ENCODE peak calls at places on chromosomes 11 and 22, in five cellular contexts. One of them, this sample, is unnamed.
A peak's percentile ranks its signal among the peaks of the same experiment; 100 is the strongest.

GRCh38 chr11:112013501-112014164 is 11.6 kb upstream of the DLAT start:
- DNase-seq in HTR-8/SVneo: no peak
- DNase-seq in HFF-Myc: no peak
- DNase-seq in stimulated activated CD4-positive, alpha-beta T cell treated with anti-CD3 and anti-CD28 coated beads, Interleukin-15, amount 100 ng/mL, for 24 hours: no peak
- DNase-seq in T-helper 1 cell: no peak
- DNase-seq in this sample: no peak

GRCh38 chr11:63918576-63919171 is 1.7 kb upstream of the RCOR2 start:
- DNase-seq in stimulated activated CD4-positive, alpha-beta T cell treated with anti-CD3 and anti-CD28 coated beads, Interleukin-15, amount 100 ng/mL, for 24 hours: no peak
- DNase-seq in HFF-Myc: no peak
- DNase-seq in HTR-8/SVneo: no peak
- DNase-seq in T-helper 1 cell: no peak
- DNase-seq in this sample: no peak

GRCh38 chr11:581342-581741 is 5.1 kb downstream of the PHRF1 start:
- DNase-seq in HTR-8/SVneo: no peak
- DNase-seq in stimulated activated CD4-positive, alpha-beta T cell treated with anti-CD3 and anti-CD28 coated beads, Interleukin-15, amount 100 ng/mL, for 24 hours: no peak
- DNase-seq in HFF-Myc: no peak
- DNase-seq in T-helper 1 cell: no peak
- DNase-seq in this sample: no peak

GRCh38 chr11:13030857-13031256 is 21.7 kb downstream of the RASSF10 start:
- DNase-seq in HFF-Myc: no peak
- DNase-seq in stimulated activated CD4-positive, alpha-beta T cell treated with anti-CD3 and anti-CD28 coated beads, Interleukin-15, amount 100 ng/mL, for 24 hours: no peak
- DNase-seq in HTR-8/SVneo: no peak
- DNase-seq in T-helper 1 cell: no peak
- DNase-seq in this sample: no peak

GRCh38 chr11:101915811-101916291 is 471 bp downstream of the ANGPTL5 start:
- DNase-seq in HFF-Myc: no peak
- DNase-seq in HTR-8/SVneo: peak; percentile 30
- DNase-seq in stimulated activated CD4-positive, alpha-beta T cell treated with anti-CD3 and anti-CD28 coated beads, Interleukin-15, amount 100 ng/mL, for 24 hours: no peak
- DNase-seq in T-helper 1 cell: no peak
- DNase-seq in this sample: peak; percentile 41

GRCh38 chr11:32094931-32095330 is 4.1 kb downstream of the RCN1 start:
- DNase-seq in HTR-8/SVneo: no peak
- DNase-seq in stimulated activated CD4-positive, alpha-beta T cell treated with anti-CD3 and anti-CD28 coated beads, Interleukin-15, amount 100 ng/mL, for 24 hours: no peak
- DNase-seq in T-helper 1 cell: no peak
- DNase-seq in HFF-Myc: no peak
- DNase-seq in this sample: no peak

GRCh38 chr11:60790726-60791125 is 5.6 kb downstream of the MS4A10 start:
- DNase-seq in HTR-8/SVneo: no peak
- DNase-seq in HFF-Myc: no peak
- DNase-seq in T-helper 1 cell: no peak
- DNase-seq in stimulated activated CD4-positive, alpha-beta T cell treated with anti-CD3 and anti-CD28 coated beads, Interleukin-15, amount 100 ng/mL, for 24 hours: no peak
- DNase-seq in this sample: no peak

GRCh38 chr11:33899383-33900037 is 7.6 kb upstream of the LMO2 start:
- DNase-seq in HTR-8/SVneo: peak; percentile 71
- DNase-seq in T-helper 1 cell: no peak
- DNase-seq in stimulated activated CD4-positive, alpha-beta T cell treated with anti-CD3 and anti-CD28 coated beads, Interleukin-15, amount 100 ng/mL, for 24 hours: no peak
- DNase-seq in HFF-Myc: peak; percentile 77
- DNase-seq in this sample: peak; percentile 61

GRCh38 chr11:1559103-1559951 is 12.7 kb downstream of the DUSP8 start:
- DNase-seq in stimulated activated CD4-positive, alpha-beta T cell treated with anti-CD3 and anti-CD28 coated beads, Interleukin-15, amount 100 ng/mL, for 24 hours: peak; percentile 30
- DNase-seq in T-helper 1 cell: no peak
- DNase-seq in HTR-8/SVneo: peak; percentile 85
- DNase-seq in HFF-Myc: no peak
- DNase-seq in this sample: peak; percentile 74

GRCh38 chr11:17277024-17277584 is 565 bp downstream of the NUCB2 start:
- DNase-seq in T-helper 1 cell: no peak
- DNase-seq in stimulated activated CD4-positive, alpha-beta T cell treated with anti-CD3 and anti-CD28 coated beads, Interleukin-15, amount 100 ng/mL, for 24 hours: peak; percentile 53
- DNase-seq in HFF-Myc: no peak
- DNase-seq in HTR-8/SVneo: peak; percentile 32
- DNase-seq in this sample: no peak

GRCh38 chr11:107482234-107482633 is 24.6 kb upstream of the CWF19L2 start:
- DNase-seq in stimulated activated CD4-positive, alpha-beta T cell treated with anti-CD3 and anti-CD28 coated beads, Interleukin-15, amount 100 ng/mL, for 24 hours: no peak
- DNase-seq in HFF-Myc: no peak
- DNase-seq in T-helper 1 cell: no peak
- DNase-seq in HTR-8/SVneo: no peak
- DNase-seq in this sample: no peak

GRCh38 chr11:75283391-75283931 is 42.9 kb downstream of the TPBGL start:
- DNase-seq in HTR-8/SVneo: no peak
- DNase-seq in stimulated activated CD4-positive, alpha-beta T cell treated with anti-CD3 and anti-CD28 coated beads, Interleukin-15, amount 100 ng/mL, for 24 hours: no peak
- DNase-seq in T-helper 1 cell: no peak
- DNase-seq in HFF-Myc: no peak
- DNase-seq in this sample: no peak

GRCh38 chr22:19884161-19884953 is 29.7 kb upstream of the GNB1L start:
- DNase-seq in HFF-Myc: no peak
- DNase-seq in HTR-8/SVneo: no peak
- DNase-seq in T-helper 1 cell: no peak
- DNase-seq in stimulated activated CD4-positive, alpha-beta T cell treated with anti-CD3 and anti-CD28 coated beads, Interleukin-15, amount 100 ng/mL, for 24 hours: no peak
- DNase-seq in this sample: no peak

GRCh38 chr11:73854680-73855079 is 22.0 kb downstream of the COA4 start:
- DNase-seq in HFF-Myc: no peak
- DNase-seq in stimulated activated CD4-positive, alpha-beta T cell treated with anti-CD3 and anti-CD28 coated beads, Interleukin-15, amount 100 ng/mL, for 24 hours: no peak
- DNase-seq in HTR-8/SVneo: no peak
- DNase-seq in T-helper 1 cell: no peak
- DNase-seq in this sample: no peak

GRCh38 chr11:28526406-28526751 is 418.2 kb downstream of the METTL15 start:
- DNase-seq in HTR-8/SVneo: no peak
- DNase-seq in HFF-Myc: no peak
- DNase-seq in T-helper 1 cell: no peak
- DNase-seq in stimulated activated CD4-positive, alpha-beta T cell treated with anti-CD3 and anti-CD28 coated beads, Interleukin-15, amount 100 ng/mL, for 24 hours: no peak
- DNase-seq in this sample: peak; percentile 1

GRCh38 chr22:26542831-26543230 is 30.6 kb upstream of the TFIP11 start:
- DNase-seq in T-helper 1 cell: no peak
- DNase-seq in HFF-Myc: no peak
- DNase-seq in HTR-8/SVneo: no peak
- DNase-seq in stimulated activated CD4-positive, alpha-beta T cell treated with anti-CD3 and anti-CD28 coated beads, Interleukin-15, amount 100 ng/mL, for 24 hours: no peak
- DNase-seq in this sample: no peak

This sample was measured in NCI-H460.